ENCODE peak calls at places on chromosomes 11 and 22, in nine cellular contexts. H, B, V, U, P, O, C, Q and R are unnamed samples.

GRCh38 chr11:101327908-101328307 is 198.3 kb upstream of the PGR start:
- DNase-seq in H (no peak), B (no peak), V (no peak), U (no peak), P (no peak), O (peak; percentile 7), C (no peak), Q (no peak), R (no peak)

GRCh38 chr11:60872952-60873524 is 5.7 kb downstream of the ZP1 start:
- DNase-seq in H (no peak), B (no peak), V (no peak), U (no peak), P (no peak), O (no peak), C (peak; percentile 42), Q (peak; percentile 96), R (peak; percentile 49)

GRCh38 chr11:110773442-110773841 is 61.2 kb upstream of the ARHGAP20 start:
- DNase-seq in H (no peak), B (no peak), V (no peak), U (no peak), P (no peak), O (no peak), C (no peak), Q (no peak), R (no peak)

GRCh38 chr11:126824035-126824607 is 176.4 kb downstream of the KIRREL3 start:
- DNase-seq in H (no peak), B (no peak), V (peak; percentile 92), U (no peak), P (no peak), O (no peak), C (no peak), Q (no peak), R (no peak)

GRCh38 chr11:97909544-97910394 is 1111.0 kb upstream of the CNTN5 start:
- DNase-seq in H (no peak), B (no peak), V (no peak), U (no peak), P (no peak), O (no peak), C (no peak), Q (peak; percentile 43), R (no peak)

GRCh38 chr22:41140365-41140957 is 48.1 kb downstream of the EP300 start:
- DNase-seq in H (no peak), B (no peak), V (no peak), U (no peak), P (no peak), O (no peak), C (no peak), Q (no peak), R (no peak)

GRCh38 chr11:96426356-96427103 is 36.7 kb downstream of the JRKL start:
- DNase-seq in H (no peak), B (peak; percentile 24), V (peak; percentile 2), U (peak; percentile 19), P (no peak), O (peak; percentile 41), C (peak; percentile 56), Q (no peak), R (no peak)

GRCh38 chr11:35798983-35799382 is 136.4 kb downstream of the TRIM44 start:
- DNase-seq in H (no peak), B (no peak), V (no peak), U (no peak), P (no peak), O (no peak), C (no peak), Q (no peak), R (no peak)

GRCh38 chr22:47337161-47337621 is 574.7 kb downstream of the TBC1D22A start:
- DNase-seq in H (no peak), B (no peak), V (peak; percentile 77), U (peak; percentile 76), P (no peak), O (no peak), C (no peak), Q (peak; percentile 40), R (no peak)

GRCh38 chr22:46628756-46629155 is 8.6 kb downstream of the GRAMD4 start:
- DNase-seq in H (no peak), B (no peak), V (no peak), U (no peak), P (no peak), O (no peak), C (no peak), Q (no peak), R (peak; percentile 26)

GRCh38 chr11:76456571-76456970 is 11.8 kb downstream of the EMSY start:
- DNase-seq in H (no peak), B (no peak), V (no peak), U (no peak), P (no peak), O (no peak), C (no peak), Q (no peak), R (no peak)

GRCh38 chr11:105486929-105487328 is 122.9 kb upstream of the GRIA4 start:
- DNase-seq in H (no peak), B (no peak), V (no peak), U (no peak), P (no peak), O (no peak), C (no peak), Q (no peak), R (no peak)

GRCh38 chr11:1180171-1180570 is 22.4 kb downstream of the MUC5AC start:
- DNase-seq in H (no peak), B (no peak), V (no peak), U (no peak), P (no peak), O (no peak), C (no peak), Q (no peak), R (peak; percentile 8)

GRCh38 chr22:44025171-44026065 is 1.3 kb downstream of the PARVB start:
- DNase-seq in H (peak; percentile 60), B (peak; percentile 81), V (no peak), U (no peak), P (peak; percentile 44), O (peak; percentile 64), C (no peak), Q (no peak), R (peak; percentile 58)

GRCh38 chr11:16925495-16926065 is 88.6 kb downstream of the PLEKHA7 start:
- DNase-seq in H (peak; percentile 51), B (no peak), V (peak; percentile 15), U (peak; percentile 29), P (peak; percentile 46), O (no peak), C (no peak), Q (peak; percentile 7), R (peak; percentile 64)

GRCh38 chr22:20159088-20159487 is 8.2 kb upstream of the CCDC188 start:
- DNase-seq in H (no peak), B (no peak), V (no peak), U (no peak), P (no peak), O (no peak), C (no peak), Q (no peak), R (no peak)

GRCh38 chr11:117696489-117696888 is 100.5 kb downstream of the DSCAML1 start:
- DNase-seq in H (no peak), B (no peak), V (no peak), U (no peak), P (no peak), O (no peak), C (no peak), Q (no peak), R (no peak)

GRCh38 chr11:20488352-20488751 is 100.8 kb downstream of the PRMT3 start:
- DNase-seq in H (no peak), B (no peak), V (peak; percentile 92), U (no peak), P (no peak), O (no peak), C (no peak), Q (no peak), R (no peak)

GRCh38 chr11:74466916-74467885 is at the start of gene KCNE3:
- DNase-seq in H (peak; percentile 59), B (no peak), V (no peak), U (no peak), P (no peak), O (no peak), C (no peak), Q (no peak), R (peak; percentile 68)

GRCh38 chr11:71339178-71339881 is 87.0 kb upstream of the SHANK2 start:
- DNase-seq in H (no peak), B (no peak), V (no peak), U (no peak), P (no peak), O (no peak), C (no peak), Q (no peak), R (no peak)

GRCh38 chr11:16979708-16980622 is 34.2 kb downstream of the PLEKHA7 start:
- DNase-seq in H (no peak), B (no peak), V (no peak), U (no peak), P (no peak), O (no peak), C (no peak), Q (no peak), R (no peak)

GRCh38 chr11:13463779-13464290 is 813 bp upstream of the BTBD10 start:
- DNase-seq in H (no peak), B (no peak), V (no peak), U (no peak), P (no peak), O (peak; percentile 25), C (no peak), Q (no peak), R (no peak)

GRCh38 chr22:33476716-33477115 is 418.5 kb upstream of the SYN3 start:
- DNase-seq in H (no peak), B (no peak), V (no peak), U (no peak), P (no peak), O (no peak), C (no peak), Q (peak; percentile 52), R (peak; percentile 25)

GRCh38 chr11:87425391-87425790 is 387.7 kb downstream of the TMEM135 start:
- DNase-seq in H (no peak), B (no peak), V (no peak), U (no peak), P (no peak), O (no peak), C (no peak), Q (peak; percentile 32), R (no peak)

GRCh38 chr11:71222318-71223080 is 29.9 kb downstream of the SHANK2 start:
- DNase-seq in H (no peak), B (no peak), V (no peak), U (no peak), P (no peak), O (no peak), C (no peak), Q (no peak), R (peak; percentile 63)

GRCh38 chr22:46030241-46030880 is 53.4 kb upstream of the WNT7B start:
- DNase-seq in H (peak; percentile 23), B (no peak), V (no peak), U (no peak), P (no peak), O (no peak), C (no peak), Q (no peak), R (no peak)

GRCh38 chr11:107706531-107706930 is 5.3 kb downstream of the SLN start:
- DNase-seq in H (no peak), B (no peak), V (no peak), U (no peak), P (no peak), O (no peak), C (no peak), Q (no peak), R (no peak)

GRCh38 chr22:41050873-41051272 is 41.5 kb upstream of the EP300 start:
- DNase-seq in H (no peak), B (no peak), V (no peak), U (no peak), P (no peak), O (no peak), C (no peak), Q (no peak), R (no peak)

GRCh38 chr11:3959015-3959917 is 103.8 kb downstream of the STIM1 start:
- DNase-seq in H (no peak), B (no peak), V (no peak), U (no peak), P (no peak), O (no peak), C (no peak), Q (peak; percentile 76), R (no peak)

GRCh38 chr22:22789922-22790845 is 97.4 kb upstream of the IGLL5 start:
- DNase-seq in H (no peak), B (no peak), V (no peak), U (no peak), P (no peak), O (no peak), C (no peak), Q (no peak), R (no peak)

GRCh38 chr11:121452609-121453150 is at the start of gene SORL1-AS1:
- DNase-seq in H (no peak), B (no peak), V (peak; percentile 48), U (no peak), P (peak; percentile 62), O (peak; percentile 16), C (peak; percentile 78), Q (no peak), R (no peak)